ENCODE peak calls at places on chromosomes 3 and 15, in four cellular contexts. P is A549, Y is pancreas, O is PC-3. I is an unnamed sample.

GRCh38 chr15:33700695-33701303 is 267.5 kb upstream of the CHRM5 start:
- DNase-seq in P (peak; percentile 85), Y (peak; percentile 64), O (peak; percentile 84), I (peak; percentile 33)

GRCh38 chr15:74134387-74135027 is 4.1 kb downstream of the ISLR2 start:
- DNase-seq in P (peak; percentile 37), Y (peak; percentile 63), O (no peak), I (no peak)

GRCh38 chr3:158727499-158728377 is 4.5 kb downstream of the RARRES1 start:
- DNase-seq in P (peak; percentile 79), Y (no peak), O (peak; percentile 84), I (peak; percentile 39)

GRCh38 chr3:14346642-14347041 is 55.8 kb upstream of the SLC6A6 start:
- DNase-seq in P (no peak), Y (no peak), O (no peak), I (no peak)

GRCh38 chr3:63333815-63334214 is 55.7 kb downstream of the SYNPR start:
- DNase-seq in P (peak; percentile 6), Y (no peak), O (peak; percentile 35), I (no peak)

GRCh38 chr3:150268426-150269321 is 139.4 kb upstream of the TSC22D2 start:
- DNase-seq in P (peak; percentile 48), Y (no peak), O (peak; percentile 74), I (no peak)

GRCh38 chr3:100089802-100090668 is 24.3 kb downstream of the FILIP1L start:
- DNase-seq in P (peak; percentile 49), Y (no peak), O (peak; percentile 67), I (no peak)

GRCh38 chr15:69346112-69346511 is 47.4 kb downstream of the PAQR5 start:
- DNase-seq in P (no peak), Y (no peak), O (peak; percentile 25), I (no peak)

GRCh38 chr15:40002295-40002694 is 36.7 kb downstream of the SRP14 start:
- DNase-seq in P (peak; percentile 72), Y (no peak), O (peak; percentile 18), I (no peak)

GRCh38 chr15:89946681-89947313 is 34.0 kb upstream of the ARPIN start:
- DNase-seq in P (no peak), Y (no peak), O (peak; percentile 16), I (no peak)

GRCh38 chr3:35215525-35216500 is 423.5 kb upstream of the ARPP21 start:
- DNase-seq in P (no peak), Y (peak; percentile 14), O (no peak), I (no peak)

GRCh38 chr15:89630260-89630659 is 25.0 kb downstream of the KIF7 start:
- DNase-seq in P (no peak), Y (no peak), O (no peak), I (no peak)

GRCh38 chr3:30704931-30705890 is 98.8 kb downstream of the TGFBR2 start:
- DNase-seq in P (no peak), Y (no peak), O (no peak), I (no peak)

GRCh38 chr3:153210116-153210515 is 48.1 kb downstream of the RAP2B start:
- DNase-seq in P (no peak), Y (no peak), O (no peak), I (no peak)

GRCh38 chr3:50155491-50155878 is 361 bp downstream of the SEMA3F start:
- DNase-seq in P (no peak), Y (no peak), O (no peak), I (no peak)

GRCh38 chr3:50154840-50155490 is at the start of gene SEMA3F:
- DNase-seq in P (peak; percentile 47), Y (peak; percentile 81), O (peak; percentile 85), I (peak; percentile 15)

GRCh38 chr3:50155891-50156290 is 767 bp downstream of the SEMA3F start:
- DNase-seq in P (no peak), Y (no peak), O (no peak), I (no peak)

GRCh38 chr3:50154476-50154839 is 666 bp upstream of the SEMA3F start:
- DNase-seq in P (no peak), Y (no peak), O (no peak), I (no peak)

DNA sequence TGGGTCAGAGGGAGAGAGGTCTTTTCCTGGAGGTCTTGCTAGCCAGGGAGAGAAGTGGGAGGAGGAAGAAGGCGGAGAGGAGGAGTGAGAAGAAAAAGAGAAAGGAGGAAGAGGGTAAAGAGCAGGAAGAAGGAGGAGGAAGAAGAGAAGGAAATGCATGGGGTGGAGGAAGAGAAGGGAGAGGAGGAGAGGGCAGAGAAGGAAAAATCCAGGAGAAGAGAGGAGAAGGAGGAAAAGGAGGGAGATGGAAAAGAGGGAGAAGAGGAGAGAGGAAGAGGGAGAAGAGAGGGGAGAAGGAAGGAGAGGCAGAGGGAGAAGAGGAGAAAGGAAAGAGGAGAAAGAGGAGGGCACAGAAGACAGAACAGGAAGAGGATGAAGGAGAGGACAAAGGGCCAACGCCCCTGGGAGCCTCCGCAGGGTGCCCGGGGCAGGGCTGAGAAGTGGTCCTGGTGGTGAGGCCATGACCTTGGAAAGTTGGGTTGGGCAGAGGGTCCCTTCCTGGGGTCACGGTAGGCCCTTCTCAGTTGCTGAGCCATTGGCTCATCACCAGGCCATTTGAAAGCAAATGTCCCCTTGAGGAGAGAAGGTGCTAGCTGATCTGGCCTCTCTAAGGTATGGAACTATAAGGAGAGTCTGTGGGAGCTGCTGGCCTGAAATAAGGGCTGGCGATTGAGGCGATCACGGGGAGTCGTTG is 1.2 kb upstream of the SEMA3F start:
- DNase-seq in P (no peak), Y (no peak), O (no peak), I (no peak)
- H3K4me3 ChIP-seq in P (peak overlapping the region; percentile 74), Y (peak overlapping the region; percentile 50), O (peak overlapping the region; percentile 62), I (peak overlapping the region; percentile 32)

DNA sequence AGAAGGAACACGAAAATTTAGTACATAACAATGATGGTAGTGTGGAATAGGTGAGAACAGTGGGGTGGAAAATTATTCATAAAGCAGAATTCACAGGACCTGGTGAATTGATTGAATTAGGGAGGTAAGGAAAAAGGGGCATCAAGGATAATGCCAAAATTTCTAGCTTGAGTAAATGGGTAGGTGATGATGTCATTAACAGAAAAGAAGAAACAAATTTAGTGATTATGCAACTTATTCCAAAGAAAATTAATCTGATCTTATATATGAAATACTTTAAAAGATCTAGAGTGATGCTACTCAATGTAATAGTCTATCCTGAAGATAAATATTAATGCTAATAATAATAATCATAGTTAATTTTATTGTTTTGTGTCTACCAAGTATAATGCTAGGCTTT is 544.6 kb upstream of the LMCD1 start:
- DNase-seq in P (no peak), Y (no peak), O (no peak), I (no peak)
- TF ChIP-seq CTCF in P (no peak), Y (no peak), O (no peak), I (no peak)

GRCh38 chr3:133364704-133365103 is 35.2 kb upstream of the BFSP2 start:
- DNase-seq in P (no peak), Y (no peak), O (no peak), I (no peak)

GRCh38 chr3:133360476-133360875 is 39.4 kb upstream of the BFSP2 start:
- DNase-seq in P (no peak), Y (no peak), O (no peak), I (no peak)

GRCh38 chr3:133361011-133361410 is 38.8 kb upstream of the BFSP2 start:
- DNase-seq in P (no peak), Y (no peak), O (no peak), I (no peak)

GRCh38 chr3:133362539-133362938 is 37.3 kb upstream of the BFSP2 start:
- DNase-seq in P (no peak), Y (no peak), O (no peak), I (no peak)

GRCh38 chr3:133361435-133361834 is 38.4 kb upstream of the BFSP2 start:
- DNase-seq in P (no peak), Y (no peak), O (no peak), I (no peak)
- H3K4me3 ChIP-seq in P (no peak overlapping the region), Y (no peak overlapping the region), O (no peak overlapping the region), I (no peak overlapping the region)

DNA sequence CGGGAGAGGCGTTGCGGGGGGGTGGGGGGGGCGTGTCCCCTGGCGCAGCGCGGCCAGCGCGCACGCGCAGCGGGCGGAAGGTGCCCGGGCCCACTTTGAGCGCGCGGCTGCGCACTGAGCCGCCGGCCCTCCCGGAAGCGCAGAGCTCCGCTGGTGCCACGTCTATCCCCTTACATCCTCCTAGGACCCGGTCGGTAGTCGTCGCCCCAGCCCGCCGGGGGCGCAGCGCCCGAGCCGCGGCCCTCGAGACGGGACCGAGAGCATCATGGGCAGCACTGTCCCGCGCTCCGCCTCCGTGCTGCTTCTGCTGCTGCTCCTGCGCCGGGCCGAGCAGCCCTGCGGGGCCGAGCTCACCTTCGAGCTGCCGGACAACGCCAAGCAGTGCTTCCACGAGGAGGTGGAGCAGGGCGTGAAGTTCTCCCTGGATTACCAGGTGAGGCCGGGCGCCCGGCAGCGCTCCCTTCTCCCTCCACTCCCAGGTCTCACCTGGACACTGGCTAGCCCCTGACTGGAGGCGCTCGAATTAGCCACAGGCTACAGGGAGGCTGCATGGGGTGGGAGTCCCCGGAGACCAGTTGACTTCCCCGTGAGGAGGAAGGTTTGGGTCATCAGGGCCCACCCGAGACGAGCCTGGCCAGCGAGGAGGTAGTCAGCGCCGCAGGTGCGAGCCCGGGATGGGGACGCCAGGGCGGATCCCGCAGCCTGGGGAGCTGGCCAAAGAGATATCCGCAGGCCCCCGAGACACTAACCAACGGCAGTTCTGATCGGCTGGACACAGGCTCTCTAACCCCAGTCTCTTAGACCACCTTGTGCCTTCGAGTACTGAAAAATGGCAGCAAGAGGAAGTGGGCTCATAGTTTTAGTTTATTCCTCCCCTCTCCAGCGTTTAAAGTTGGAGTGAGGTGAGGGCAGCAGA is at the start of gene TMED3:
- DNase-seq in P (peak; percentile 90), Y (peak; percentile 84), O (peak; percentile 82), I (peak; percentile 73)
- TF ChIP-seq CTCF in P (peak; percentile 24), Y (no peak), O (peak; percentile 19), I (peak; percentile 45)

DNA sequence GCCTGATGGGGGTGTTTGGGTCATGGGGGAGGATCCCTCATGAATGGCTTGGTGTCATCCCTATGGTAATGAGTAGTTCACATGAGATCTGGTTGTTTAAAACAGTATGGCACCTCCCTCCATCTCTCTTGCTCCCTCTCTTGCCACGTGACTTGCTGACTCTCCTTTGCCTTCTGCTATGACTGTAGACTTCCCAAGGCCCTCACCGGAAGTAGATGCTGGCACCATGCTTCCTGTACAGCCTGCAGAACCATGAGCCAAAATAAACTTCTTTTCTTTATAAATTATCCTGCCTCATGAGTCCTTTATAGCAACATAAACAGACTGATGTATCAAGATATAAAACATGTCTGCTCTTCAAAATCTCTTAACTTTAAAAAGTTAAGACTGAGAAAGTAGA is 96.1 kb downstream of the TFDP2 start:
- DNase-seq in P (no peak), Y (no peak), O (no peak), I (no peak)
- H3K4me3 ChIP-seq in P (no peak overlapping the region), Y (no peak overlapping the region), O (no peak overlapping the region), I (no peak overlapping the region)